ENCODE peak calls at places on chromosomes 3 and 15, in seven cellular contexts. One of them, this sample, is unnamed.
A peak's percentile ranks its signal among the peaks of the same experiment; 100 is the strongest.

GRCh38 chr3:177905895-177906511 is 630.2 kb upstream of the KCNMB2 start:
- DNase-seq in fibroblast of pulmonary artery: peak; percentile 84
- DNase-seq in BE2C: no peak
- DNase-seq in activated B cell treated with CpG ODN at 0.5 μM for 24 hours: no peak
- DNase-seq in heart left ventricle: no peak
- DNase-seq in MM.1S: no peak
- DNase-seq in psoas muscle: no peak
- DNase-seq in this sample: no peak

GRCh38 chr3:43695443-43695842 is 4.7 kb downstream of the ABHD5 start:
- DNase-seq in fibroblast of pulmonary artery: peak; percentile 88
- DNase-seq in BE2C: no peak
- DNase-seq in activated B cell treated with CpG ODN at 0.5 μM for 24 hours: no peak
- DNase-seq in heart left ventricle: no peak
- DNase-seq in MM.1S: no peak
- DNase-seq in psoas muscle: no peak
- DNase-seq in this sample: no peak

GRCh38 chr3:8441969-8442559 is 59.6 kb upstream of the LMCD1 start:
- DNase-seq in fibroblast of pulmonary artery: peak; percentile 86
- DNase-seq in BE2C: no peak
- DNase-seq in activated B cell treated with CpG ODN at 0.5 μM for 24 hours: no peak
- DNase-seq in heart left ventricle: no peak
- DNase-seq in MM.1S: no peak
- DNase-seq in psoas muscle: no peak
- DNase-seq in this sample: no peak

GRCh38 chr15:40044717-40045571 is 6.0 kb upstream of the SRP14 start:
- DNase-seq in fibroblast of pulmonary artery: peak; percentile 81
- DNase-seq in BE2C: peak; percentile 90
- DNase-seq in activated B cell treated with CpG ODN at 0.5 μM for 24 hours: peak; percentile 77
- DNase-seq in heart left ventricle: peak; percentile 91
- DNase-seq in MM.1S: peak; percentile 84
- DNase-seq in psoas muscle: peak; percentile 93
- DNase-seq in this sample: peak; percentile 88

GRCh38 chr3:160169139-160169830 is 55.9 kb upstream of the C3orf80 start:
- DNase-seq in fibroblast of pulmonary artery: peak; percentile 74
- DNase-seq in BE2C: no peak
- DNase-seq in activated B cell treated with CpG ODN at 0.5 μM for 24 hours: no peak
- DNase-seq in heart left ventricle: no peak
- DNase-seq in MM.1S: no peak
- DNase-seq in psoas muscle: no peak
- DNase-seq in this sample: no peak

GRCh38 chr3:141623732-141624131 is 114.4 kb upstream of the RNF7 start:
- DNase-seq in fibroblast of pulmonary artery: no peak
- DNase-seq in BE2C: no peak
- DNase-seq in activated B cell treated with CpG ODN at 0.5 μM for 24 hours: no peak
- DNase-seq in heart left ventricle: no peak
- DNase-seq in MM.1S: no peak
- DNase-seq in psoas muscle: no peak
- DNase-seq in this sample: no peak

GRCh38 chr3:129552287-129553050 is 9.5 kb downstream of the H1-8 start:
- DNase-seq in fibroblast of pulmonary artery: no peak
- DNase-seq in BE2C: peak; percentile 29
- DNase-seq in activated B cell treated with CpG ODN at 0.5 μM for 24 hours: no peak
- DNase-seq in heart left ventricle: no peak
- DNase-seq in MM.1S: no peak
- DNase-seq in psoas muscle: peak; percentile 32
- DNase-seq in this sample: no peak

GRCh38 chr15:75597667-75598341 is 18.7 kb upstream of the PTPN9 start:
- DNase-seq in fibroblast of pulmonary artery: peak; percentile 36
- DNase-seq in BE2C: no peak
- DNase-seq in activated B cell treated with CpG ODN at 0.5 μM for 24 hours: no peak
- DNase-seq in heart left ventricle: no peak
- DNase-seq in MM.1S: no peak
- DNase-seq in psoas muscle: no peak
- DNase-seq in this sample: no peak

GRCh38 chr15:101255615-101256350 is 3.9 kb upstream of the CHSY1 start:
- DNase-seq in fibroblast of pulmonary artery: peak; percentile 90
- DNase-seq in BE2C: peak; percentile 44
- DNase-seq in activated B cell treated with CpG ODN at 0.5 μM for 24 hours: no peak
- DNase-seq in heart left ventricle: peak; percentile 63
- DNase-seq in MM.1S: no peak
- DNase-seq in psoas muscle: no peak
- DNase-seq in this sample: no peak

GRCh38 chr3:14273886-14274517 is 95.4 kb downstream of the LSM3 start:
- DNase-seq in fibroblast of pulmonary artery: no peak
- DNase-seq in BE2C: no peak
- DNase-seq in activated B cell treated with CpG ODN at 0.5 μM for 24 hours: no peak
- DNase-seq in heart left ventricle: no peak
- DNase-seq in MM.1S: no peak
- DNase-seq in psoas muscle: no peak
- DNase-seq in this sample: no peak

GRCh38 chr15:39786444-39787056 is 3.9 kb upstream of the FSIP1 start:
- DNase-seq in fibroblast of pulmonary artery: peak; percentile 80
- DNase-seq in BE2C: no peak
- DNase-seq in activated B cell treated with CpG ODN at 0.5 μM for 24 hours: no peak
- DNase-seq in heart left ventricle: no peak
- DNase-seq in MM.1S: peak; percentile 63
- DNase-seq in psoas muscle: no peak
- DNase-seq in this sample: no peak

GRCh38 chr3:125048282-125048681 is 7.5 kb downstream of the HEG1 start:
- DNase-seq in fibroblast of pulmonary artery: no peak
- DNase-seq in BE2C: no peak
- DNase-seq in activated B cell treated with CpG ODN at 0.5 μM for 24 hours: no peak
- DNase-seq in heart left ventricle: no peak
- DNase-seq in MM.1S: no peak
- DNase-seq in psoas muscle: no peak
- DNase-seq in this sample: no peak

GRCh38 chr15:36863551-36863950 is 236.8 kb downstream of the MEIS2 start:
- DNase-seq in fibroblast of pulmonary artery: no peak
- DNase-seq in BE2C: no peak
- DNase-seq in activated B cell treated with CpG ODN at 0.5 μM for 24 hours: no peak
- DNase-seq in heart left ventricle: no peak
- DNase-seq in MM.1S: no peak
- DNase-seq in psoas muscle: no peak
- DNase-seq in this sample: no peak

GRCh38 chr3:107488942-107489341 is 33.8 kb upstream of the BBX start:
- DNase-seq in fibroblast of pulmonary artery: no peak
- DNase-seq in BE2C: no peak
- DNase-seq in activated B cell treated with CpG ODN at 0.5 μM for 24 hours: no peak
- DNase-seq in heart left ventricle: no peak
- DNase-seq in MM.1S: no peak
- DNase-seq in psoas muscle: no peak
- DNase-seq in this sample: no peak

GRCh38 chr3:14274999-14275961 is 96.7 kb downstream of the LSM3 start:
- DNase-seq in fibroblast of pulmonary artery: peak; percentile 31
- DNase-seq in BE2C: no peak
- DNase-seq in activated B cell treated with CpG ODN at 0.5 μM for 24 hours: no peak
- DNase-seq in heart left ventricle: no peak
- DNase-seq in MM.1S: no peak
- DNase-seq in psoas muscle: no peak
- DNase-seq in this sample: no peak

GRCh38 chr3:89232155-89232554 is 124.7 kb downstream of the EPHA3 start:
- DNase-seq in fibroblast of pulmonary artery: no peak
- DNase-seq in BE2C: no peak
- DNase-seq in activated B cell treated with CpG ODN at 0.5 μM for 24 hours: no peak
- DNase-seq in heart left ventricle: no peak
- DNase-seq in MM.1S: no peak
- DNase-seq in psoas muscle: no peak
- DNase-seq in this sample: no peak

GRCh38 chr3:147574622-147575021 is 165.5 kb downstream of the ZIC1 start:
- DNase-seq in fibroblast of pulmonary artery: no peak
- DNase-seq in BE2C: no peak
- DNase-seq in activated B cell treated with CpG ODN at 0.5 μM for 24 hours: no peak
- DNase-seq in heart left ventricle: no peak
- DNase-seq in MM.1S: no peak
- DNase-seq in psoas muscle: no peak
- DNase-seq in this sample: no peak

GRCh38 chr3:72848703-72849081 is 447 bp upstream of the SHQ1 start:
- DNase-seq in fibroblast of pulmonary artery: peak; percentile 30
- DNase-seq in BE2C: no peak
- DNase-seq in activated B cell treated with CpG ODN at 0.5 μM for 24 hours: no peak
- DNase-seq in heart left ventricle: no peak
- DNase-seq in MM.1S: peak; percentile 59
- DNase-seq in psoas muscle: no peak
- DNase-seq in this sample: no peak

GRCh38 chr3:173584834-173585831 is 187.6 kb downstream of the NLGN1 start:
- DNase-seq in fibroblast of pulmonary artery: peak; percentile 38
- DNase-seq in BE2C: peak; percentile 34
- DNase-seq in activated B cell treated with CpG ODN at 0.5 μM for 24 hours: no peak
- DNase-seq in heart left ventricle: peak; percentile 49
- DNase-seq in MM.1S: peak; percentile 11
- DNase-seq in psoas muscle: no peak
- DNase-seq in this sample: peak; percentile 65

GRCh38 chr3:155890671-155891190 is 20.3 kb downstream of the GMPS start:
- DNase-seq in fibroblast of pulmonary artery: peak; percentile 77
- DNase-seq in BE2C: no peak
- DNase-seq in activated B cell treated with CpG ODN at 0.5 μM for 24 hours: no peak
- DNase-seq in heart left ventricle: no peak
- DNase-seq in MM.1S: no peak
- DNase-seq in psoas muscle: no peak
- DNase-seq in this sample: no peak

GRCh38 chr15:68051907-68052306 is 2.2 kb upstream of the PIAS1 start:
- DNase-seq in fibroblast of pulmonary artery: no peak
- DNase-seq in BE2C: no peak
- DNase-seq in activated B cell treated with CpG ODN at 0.5 μM for 24 hours: no peak
- DNase-seq in heart left ventricle: no peak
- DNase-seq in MM.1S: no peak
- DNase-seq in psoas muscle: no peak
- DNase-seq in this sample: no peak

GRCh38 chr15:68053701-68053996 is 466 bp upstream of the PIAS1 start:
- DNase-seq in fibroblast of pulmonary artery: no peak
- DNase-seq in BE2C: no peak
- DNase-seq in activated B cell treated with CpG ODN at 0.5 μM for 24 hours: no peak
- DNase-seq in heart left ventricle: no peak
- DNase-seq in MM.1S: peak; percentile 11
- DNase-seq in psoas muscle: no peak
- DNase-seq in this sample: no peak

GRCh38 chr15:68053001-68053400 is 1.1 kb upstream of the PIAS1 start:
- DNase-seq in fibroblast of pulmonary artery: no peak
- DNase-seq in BE2C: no peak
- DNase-seq in activated B cell treated with CpG ODN at 0.5 μM for 24 hours: no peak
- DNase-seq in heart left ventricle: no peak
- DNase-seq in MM.1S: no peak
- DNase-seq in psoas muscle: no peak
- DNase-seq in this sample: no peak

GRCh38 chr15:68052431-68052830 is 1.7 kb upstream of the PIAS1 start:
- DNase-seq in fibroblast of pulmonary artery: no peak
- DNase-seq in BE2C: no peak
- DNase-seq in activated B cell treated with CpG ODN at 0.5 μM for 24 hours: no peak
- DNase-seq in heart left ventricle: no peak
- DNase-seq in MM.1S: no peak
- DNase-seq in psoas muscle: no peak
- DNase-seq in this sample: no peak

GRCh38 chr15:68051109-68051508 is 3.0 kb upstream of the PIAS1 start:
- DNase-seq in fibroblast of pulmonary artery: no peak
- DNase-seq in BE2C: no peak
- DNase-seq in activated B cell treated with CpG ODN at 0.5 μM for 24 hours: no peak
- DNase-seq in heart left ventricle: no peak
- DNase-seq in MM.1S: peak; percentile 22
- DNase-seq in psoas muscle: no peak
- DNase-seq in this sample: no peak
- TF ChIP-seq CTCF in fibroblast of pulmonary artery: peak; percentile 11
- TF ChIP-seq CTCF in BE2C: peak; percentile 16
- TF ChIP-seq CTCF in activated B cell treated with CpG ODN at 0.5 μM for 24 hours: no peak
- TF ChIP-seq CTCF in heart left ventricle: no peak
- TF ChIP-seq CTCF in MM.1S: peak; percentile 52
- TF ChIP-seq CTCF in psoas muscle: no peak
- TF ChIP-seq CTCF in this sample: no peak

GRCh38 chr15:41599061-41599460 is 40.0 kb downstream of the TYRO3 start:
- DNase-seq in fibroblast of pulmonary artery: no peak
- DNase-seq in BE2C: no peak
- DNase-seq in activated B cell treated with CpG ODN at 0.5 μM for 24 hours: no peak
- DNase-seq in heart left ventricle: no peak
- DNase-seq in MM.1S: no peak
- DNase-seq in psoas muscle: no peak
- DNase-seq in this sample: no peak

GRCh38 chr15:41597787-41598186 is 38.8 kb downstream of the TYRO3 start:
- DNase-seq in fibroblast of pulmonary artery: no peak
- DNase-seq in BE2C: no peak
- DNase-seq in activated B cell treated with CpG ODN at 0.5 μM for 24 hours: no peak
- DNase-seq in heart left ventricle: no peak
- DNase-seq in MM.1S: no peak
- DNase-seq in psoas muscle: no peak
- DNase-seq in this sample: no peak

GRCh38 chr15:41596972-41597371 is 38.0 kb downstream of the TYRO3 start:
- DNase-seq in fibroblast of pulmonary artery: no peak
- DNase-seq in BE2C: no peak
- DNase-seq in activated B cell treated with CpG ODN at 0.5 μM for 24 hours: no peak
- DNase-seq in heart left ventricle: no peak
- DNase-seq in MM.1S: no peak
- DNase-seq in psoas muscle: no peak
- DNase-seq in this sample: no peak
- TF ChIP-seq CTCF in fibroblast of pulmonary artery: no peak
- TF ChIP-seq CTCF in BE2C: no peak
- TF ChIP-seq CTCF in activated B cell treated with CpG ODN at 0.5 μM for 24 hours: no peak
- TF ChIP-seq CTCF in heart left ventricle: no peak
- TF ChIP-seq CTCF in MM.1S: no peak
- TF ChIP-seq CTCF in psoas muscle: no peak
- TF ChIP-seq CTCF in this sample: no peak

DNA sequence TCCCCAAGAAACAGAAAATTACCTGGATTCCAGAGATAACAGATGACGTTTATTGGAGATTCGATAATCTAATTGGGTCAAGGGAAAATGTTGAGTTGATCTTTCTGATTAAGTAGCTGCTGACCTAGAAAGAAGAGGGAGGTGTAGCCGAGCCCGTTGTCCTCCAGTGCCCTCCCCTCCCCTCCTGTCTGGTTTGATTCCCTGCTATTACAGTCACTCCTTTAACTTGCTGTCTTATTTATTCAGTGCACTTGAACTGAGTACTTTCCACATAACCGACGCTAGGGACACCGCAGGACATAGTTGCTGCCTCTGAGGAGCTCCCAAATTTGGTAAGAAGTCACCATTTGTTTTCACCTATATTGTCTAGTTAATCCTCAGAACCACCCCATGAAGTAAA is 103.7 kb downstream of the AQP9 start:
- DNase-seq in fibroblast of pulmonary artery: no peak
- DNase-seq in BE2C: no peak
- DNase-seq in activated B cell treated with CpG ODN at 0.5 μM for 24 hours: no peak
- DNase-seq in heart left ventricle: no peak
- DNase-seq in MM.1S: no peak
- DNase-seq in psoas muscle: no peak
- DNase-seq in this sample: no peak
- TF ChIP-seq CTCF in fibroblast of pulmonary artery: peak; percentile 9
- TF ChIP-seq CTCF in BE2C: no peak
- TF ChIP-seq CTCF in activated B cell treated with CpG ODN at 0.5 μM for 24 hours: no peak
- TF ChIP-seq CTCF in heart left ventricle: peak; percentile 17
- TF ChIP-seq CTCF in MM.1S: no peak
- TF ChIP-seq CTCF in psoas muscle: peak; percentile 16
- TF ChIP-seq CTCF in this sample: no peak

GRCh38 chr3:85821130-85821756 is 862.5 kb downstream of the CADM2 start:
- DNase-seq in fibroblast of pulmonary artery: peak; percentile 1
- DNase-seq in BE2C: peak; percentile 60
- DNase-seq in activated B cell treated with CpG ODN at 0.5 μM for 24 hours: no peak
- DNase-seq in heart left ventricle: no peak
- DNase-seq in MM.1S: peak; percentile 75
- DNase-seq in psoas muscle: no peak
- DNase-seq in this sample: peak; percentile 60
- TF ChIP-seq CTCF in fibroblast of pulmonary artery: peak; percentile 8
- TF ChIP-seq CTCF in BE2C: peak; percentile 88
- TF ChIP-seq CTCF in activated B cell treated with CpG ODN at 0.5 μM for 24 hours: no peak
- TF ChIP-seq CTCF in heart left ventricle: peak; percentile 27
- TF ChIP-seq CTCF in MM.1S: peak; percentile 72
- TF ChIP-seq CTCF in psoas muscle: no peak
- TF ChIP-seq CTCF in this sample: peak; percentile 72

This sample was measured in glutamatergic neuron.